ENCODE peak calls at places on chromosomes 6 and 20, in six cellular contexts. J, K, Z, G, V and P are unnamed samples.

GRCh38 chr6:30981942-30982772 is 1.4 kb upstream of the MUC21 start:
- DNase-seq in J (peak), K (peak), Z (peak), G (no peak), V (no peak), P (no peak)

GRCh38 chr6:136822379-136823127 is at the start of gene PEX7:
- DNase-seq in J (peak), K (peak), Z (peak), G (peak), V (peak), P (peak)

GRCh38 chr6:30915591-30915946 is 1.5 kb downstream of the VARS2 start:
- DNase-seq in J (peak), K (peak), Z (peak), G (no peak), V (peak), P (no peak)

GRCh38 chr6:161545741-161546140 is 271.9 kb upstream of the AGPAT4 start:
- DNase-seq in J (no peak), K (no peak), Z (no peak), G (no peak), V (no peak), P (no peak)

GRCh38 chr20:25750220-25750764 is 53.6 kb upstream of the ZNF337 start:
- DNase-seq in J (no peak), K (no peak), Z (no peak), G (no peak), V (no peak), P (no peak)

GRCh38 chr6:13573669-13574110 is 711 bp upstream of the SIRT5 start:
- DNase-seq in J (peak), K (peak), Z (peak), G (no peak), V (no peak), P (peak)

GRCh38 chr20:38209054-38209675 is 44.1 kb upstream of the TGM2 start:
- DNase-seq in J (no peak), K (no peak), Z (no peak), G (no peak), V (no peak), P (peak)

GRCh38 chr20:23629017-23629541 is 8.7 kb downstream of the CST3 start:
- DNase-seq in J (peak), K (peak), Z (peak), G (no peak), V (no peak), P (peak)

GRCh38 chr6:67131827-67132226 is 1424.8 kb upstream of the EYS start:
- DNase-seq in J (peak), K (peak), Z (peak), G (no peak), V (no peak), P (no peak)

GRCh38 chr6:35583893-35584688 is 71.4 kb upstream of the TULP1 start:
- DNase-seq in J (peak), K (peak), Z (peak), G (peak), V (peak), P (no peak)

GRCh38 chr20:51447097-51447764 is 95.3 kb downstream of the NFATC2 start:
- DNase-seq in J (peak), K (peak), Z (peak), G (no peak), V (no peak), P (peak)

GRCh38 chr20:33662172-33662571 is at the start of gene C20orf144:
- DNase-seq in J (no peak), K (no peak), Z (no peak), G (no peak), V (no peak), P (peak)

GRCh38 chr6:160519603-160520042 is 144.5 kb downstream of the LPA start:
- DNase-seq in J (no peak), K (no peak), Z (no peak), G (no peak), V (no peak), P (no peak)
- TF ChIP-seq CTCF in J (peak), K (peak), Z (peak), G (no peak), V (peak), P (peak)

GRCh38 chr6:118283759-118284158 is 264.3 kb upstream of the PLN start:
- DNase-seq in J (peak), K (peak), Z (peak), G (peak), V (peak), P (no peak)

GRCh38 chr6:118285791-118286190 is 262.3 kb upstream of the PLN start:
- DNase-seq in J (no peak), K (no peak), Z (peak), G (no peak), V (no peak), P (no peak)

GRCh38 chr6:118284736-118285360 is 263.2 kb upstream of the PLN start:
- DNase-seq in J (peak), K (peak), Z (peak), G (no peak), V (no peak), P (no peak)

GRCh38 chr6:118288355-118289124 is 259.6 kb upstream of the PLN start:
- DNase-seq in J (peak), K (no peak), Z (peak), G (no peak), V (no peak), P (no peak)
- TF ChIP-seq CTCF in J (peak), K (peak), Z (peak), G (no peak), V (no peak), P (peak)

GRCh38 chr6:132961610-132962009 is 147.2 kb downstream of the RPS12 start:
- DNase-seq in J (no peak), K (no peak), Z (no peak), G (no peak), V (no peak), P (no peak)
- TF ChIP-seq CTCF in J (no peak), K (peak), Z (peak), G (no peak), V (peak), P (no peak)

GRCh38 chr6:42396720-42397119 is 55.0 kb downstream of the TRERF1 start:
- DNase-seq in J (no peak), K (no peak), Z (no peak), G (peak), V (no peak), P (no peak)
- TF ChIP-seq CTCF in J (peak), K (no peak), Z (no peak), G (no peak), V (no peak), P (no peak)

GRCh38 chr20:2610941-2611720 is 41.3 kb upstream of the NOP56 start:
- DNase-seq in J (no peak), K (no peak), Z (no peak), G (no peak), V (no peak), P (no peak)
- TF ChIP-seq CTCF in J (no peak), K (no peak), Z (no peak), G (no peak), V (no peak), P (no peak)

DNA sequence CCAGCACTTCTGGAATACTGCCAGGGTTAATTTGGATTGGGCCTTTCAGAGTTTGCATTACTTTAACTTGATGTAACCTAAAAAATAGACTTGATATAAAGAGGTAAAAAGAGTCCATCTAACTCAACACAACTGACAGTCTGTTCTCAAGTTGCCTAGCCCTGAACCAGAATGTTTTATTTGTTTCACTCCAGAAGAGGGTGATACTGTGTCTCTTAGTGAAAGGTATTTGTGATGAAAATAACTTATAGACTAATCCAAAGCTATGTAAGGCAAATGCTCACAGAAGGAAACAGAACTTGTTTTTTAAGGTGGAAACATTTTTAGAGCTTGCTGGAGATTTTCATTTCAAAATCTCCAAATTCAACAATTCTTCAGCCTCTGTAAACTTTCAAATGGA is 469.1 kb upstream of the RUNX2 start:
- DNase-seq in J (peak), K (peak), Z (peak), G (no peak), V (no peak), P (no peak)
- TF ChIP-seq CTCF in J (no peak), K (no peak), Z (no peak), G (no peak), V (no peak), P (no peak)

GRCh38 chr6:3887150-3887700 is 38.1 kb downstream of the FAM50B start:
- DNase-seq in J (peak), K (peak), Z (peak), G (no peak), V (no peak), P (no peak)
- TF ChIP-seq CTCF in J (peak), K (peak), Z (peak), G (no peak), V (peak), P (peak)